ENCODE peak calls at places on chromosomes 5 and 9, in six cellular contexts. I, P, F, A, C and H are unnamed samples.

GRCh38 chr5:98769006-98769255 is 4.5 kb upstream of the RGMB start:
- DNase-seq in I (peak), P (no peak), F (peak), A (no peak), C (peak), H (peak)

GRCh38 chr5:73115399-73116051 is 4.8 kb upstream of the TMEM171 start:
- DNase-seq in I (no peak), P (peak), F (no peak), A (peak), C (no peak), H (no peak)

GRCh38 chr9:121483049-121483448 is 16.6 kb downstream of the GGTA1 start:
- DNase-seq in I (no peak), P (no peak), F (no peak), A (no peak), C (peak), H (no peak)

GRCh38 chr5:166083183-166083959 is 2208.1 kb upstream of the WWC1 start:
- DNase-seq in I (no peak), P (no peak), F (no peak), A (no peak), C (no peak), H (no peak)

GRCh38 chr9:127927457-127928231 is 2.9 kb downstream of the PIP5KL1 start:
- DNase-seq in I (peak), P (no peak), F (peak), A (no peak), C (no peak), H (peak)

GRCh38 chr9:129182625-129183494 is 4.8 kb upstream of the IER5L start:
- DNase-seq in I (no peak), P (no peak), F (no peak), A (peak), C (peak), H (no peak)

GRCh38 chr9:91689006-91689405 is 261.0 kb downstream of the ROR2 start:
- DNase-seq in I (no peak), P (no peak), F (no peak), A (no peak), C (no peak), H (no peak)

GRCh38 chr5:139443766-139444473 is 4.6 kb upstream of the DNAJC18 start:
- DNase-seq in I (no peak), P (peak), F (no peak), A (no peak), C (no peak), H (no peak)

GRCh38 chr5:39256472-39256871 is 37.1 kb upstream of the FYB1 start:
- DNase-seq in I (no peak), P (peak), F (no peak), A (peak), C (no peak), H (no peak)

GRCh38 chr9:88532320-88532719 is 2.7 kb upstream of the NXNL2 start:
- DNase-seq in I (no peak), P (peak), F (peak), A (peak), C (no peak), H (no peak)

GRCh38 chr9:110116543-110116885 is 91.4 kb downstream of the C9orf152 start:
- DNase-seq in I (no peak), P (peak), F (no peak), A (peak), C (peak), H (no peak)

GRCh38 chr5:42542106-42542505 is 118.9 kb downstream of the GHR start:
- DNase-seq in I (no peak), P (no peak), F (no peak), A (no peak), C (no peak), H (no peak)

GRCh38 chr9:69573666-69574456 is 98.3 kb downstream of the APBA1 start:
- DNase-seq in I (no peak), P (peak), F (no peak), A (no peak), C (no peak), H (no peak)

GRCh38 chr9:22682536-22683392 is 236.1 kb downstream of the DMRTA1 start:
- DNase-seq in I (no peak), P (peak), F (no peak), A (peak), C (no peak), H (no peak)

GRCh38 chr5:82911902-82912301 is 165.3 kb downstream of the TMEM167A start:
- DNase-seq in I (no peak), P (no peak), F (no peak), A (no peak), C (no peak), H (no peak)

GRCh38 chr5:35811108-35811741 is 45.5 kb upstream of the IL7R start:
- DNase-seq in I (no peak), P (peak), F (no peak), A (no peak), C (no peak), H (no peak)

GRCh38 chr5:97979740-97980139 is 793.7 kb upstream of the RGMB start:
- DNase-seq in I (peak), P (peak), F (no peak), A (no peak), C (no peak), H (no peak)

DNA sequence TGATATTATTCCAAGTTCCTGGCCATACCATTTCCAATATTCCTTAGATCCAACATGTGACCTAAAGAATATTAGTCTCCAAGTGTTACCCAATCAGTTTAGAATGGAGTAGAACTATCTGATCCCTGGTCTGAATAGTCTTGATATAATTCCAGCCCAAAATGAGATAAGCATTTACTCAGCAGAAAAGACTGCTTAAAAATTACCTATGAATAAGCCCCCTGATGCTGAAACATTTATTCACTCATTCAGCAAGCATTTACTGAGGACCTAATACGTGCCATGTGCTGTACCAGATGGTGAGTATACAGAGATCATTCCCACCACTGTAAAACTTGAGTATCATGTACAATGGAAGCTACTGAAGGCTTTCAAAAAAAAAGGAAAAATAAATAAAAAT is 157.0 kb downstream of the FAM114A2 start:
- DNase-seq in I (no peak), P (no peak), F (no peak), A (no peak), C (no peak), H (no peak)
- TF ChIP-seq CTCF in I (no peak), P (no peak), F (no peak), A (no peak), C (no peak), H (no peak)

GRCh38 chr9:29826421-29826820 is 2253.1 kb upstream of the C9orf72 start:
- DNase-seq in I (no peak), P (no peak), F (peak), A (no peak), C (no peak), H (no peak)

GRCh38 chr9:29830815-29831214 is 2257.5 kb upstream of the C9orf72 start:
- DNase-seq in I (no peak), P (no peak), F (no peak), A (peak), C (peak), H (no peak)
- TF ChIP-seq POLR2A in I (no peak), P (no peak), F (no peak), A (no peak), C (no peak), H (no peak)

GRCh38 chr9:108272350-108272899 is 583.4 kb downstream of the ACTL7B start:
- DNase-seq in I (peak), P (peak), F (no peak), A (peak), C (peak), H (no peak)
- TF ChIP-seq CTCF in I (peak), P (peak), F (peak), A (peak), C (peak), H (peak)

GRCh38 chr5:2721739-2722138 is 29.7 kb downstream of the IRX2 start:
- DNase-seq in I (no peak), P (no peak), F (no peak), A (no peak), C (no peak), H (no peak)
- TF ChIP-seq POLR2A in I (no peak), P (no peak), F (no peak), A (no peak), C (no peak), H (no peak)